ENCODE peak calls at places on chromosome 5, in six cellular contexts. V is esophagus squamous epithelium; W is NCI-H2171; Y is D341Med; Z is stimulated activated naive CD4-positive, alpha-beta T cell; D is activated T-helper 1 cell treated with Interleukin-2 at 50 U/mL for 16 hours. J is an unnamed sample.

GRCh38 chr5:154892370-154892771 is 33.9 kb downstream of the CNOT8 start:
- DNase-seq in W (no peak), Y (no peak), V (no peak), Z (no peak), D (no peak), J (no peak)

GRCh38 chr5:92378961-92379611 is 996.0 kb upstream of the ARRDC3 start:
- DNase-seq in W (no peak), Z (no peak), V (no peak), D (no peak), Y (no peak), J (no peak)

GRCh38 chr5:138927539-138927938 is 52.4 kb upstream of the LRRTM2 start:
- DNase-seq in V (no peak), Y (no peak), Z (no peak), W (no peak), D (no peak), J (no peak)

GRCh38 chr5:118989816-118990215 is 1.5 kb upstream of the DTWD2 start:
- DNase-seq in Y (no peak), V (no peak), W (no peak), D (no peak), Z (no peak), J (no peak)

GRCh38 chr5:6081727-6082210 is 296.6 kb downstream of the MED10 start:
- DNase-seq in D (no peak), W (no peak), V (no peak), Z (no peak), Y (no peak), J (no peak)

GRCh38 chr5:9324348-9325056 is 221.4 kb downstream of the SEMA5A start:
- DNase-seq in V (no peak), Y (no peak), D (no peak), W (no peak), Z (no peak), J (no peak)

GRCh38 chr5:77638763-77639451 is 394 bp upstream of the OTP start:
- DNase-seq in Y (no peak), D (no peak), V (no peak), Z (no peak), W (no peak), J (no peak)

GRCh38 chr5:55440188-55440646 is 94.5 kb downstream of the PLPP1 start:
- DNase-seq in W (no peak), Y (no peak), Z (no peak), D (no peak), V (no peak), J (no peak)

GRCh38 chr5:96384353-96384752 is 48.7 kb downstream of the PCSK1 start:
- DNase-seq in V (no peak), W (no peak), D (no peak), Z (no peak), Y (no peak), J (no peak)

GRCh38 chr5:177393206-177393765 is 7.2 kb downstream of the PFN3 start:
- DNase-seq in D (no peak), V (no peak), W (no peak), Z (no peak), Y (no peak), J (no peak)

GRCh38 chr5:56814361-56814962 is 887 bp upstream of the MAP3K1 start:
- DNase-seq in Y (no peak), W (no peak), Z (peak; percentile 40), V (no peak), D (peak; percentile 27), J (peak; percentile 34)

GRCh38 chr5:94618029-94618492 is 343 bp downstream of the KIAA0825 start:
- DNase-seq in V (no peak), Y (no peak), W (peak; percentile 6), Z (no peak), D (no peak), J (no peak)

GRCh38 chr5:124714910-124715309 is 31.5 kb downstream of the ZNF608 start:
- DNase-seq in Y (no peak), V (no peak), Z (no peak), W (no peak), D (no peak), J (no peak)

GRCh38 chr5:157459715-157460599 is at the start of gene NIPAL4:
- DNase-seq in Z (no peak), D (no peak), V (no peak), Y (peak; percentile 40), W (no peak), J (peak; percentile 24)

GRCh38 chr5:125899006-125899405 is 524.2 kb upstream of the GRAMD2B start:
- DNase-seq in W (no peak), D (no peak), V (no peak), Y (no peak), Z (no peak), J (no peak)

GRCh38 chr5:60223342-60223741 is 329.8 kb upstream of the PDE4D start:
- DNase-seq in D (no peak), V (no peak), Y (no peak), W (no peak), Z (no peak), J (no peak)

GRCh38 chr5:135241536-135241935 is 157.5 kb downstream of the MACROH2A1 start:
- DNase-seq in V (no peak), Y (no peak), W (no peak), Z (no peak), D (no peak), J (no peak)

GRCh38 chr5:55601209-55601618 is 66.5 kb upstream of the PLPP1 start:
- DNase-seq in V (peak; percentile 9), W (no peak), D (no peak), Y (no peak), Z (no peak), J (no peak)

GRCh38 chr5:95284512-95285405 is at the start of gene MCTP1:
- DNase-seq in D (no peak), Y (peak; percentile 79), V (no peak), W (no peak), Z (no peak), J (peak; percentile 7)

GRCh38 chr5:176578391-176578808 is 29.3 kb downstream of the CDHR2 start:
- DNase-seq in V (no peak), D (peak; percentile 19), Y (peak; percentile 67), W (no peak), Z (peak; percentile 35), J (peak; percentile 52)

GRCh38 chr5:159061186-159061796 is 38.4 kb downstream of the EBF1 start:
- DNase-seq in W (no peak), V (no peak), Y (no peak), D (no peak), Z (no peak), J (no peak)

GRCh38 chr5:149733129-149733900 is 3.2 kb downstream of the PPARGC1B start:
- DNase-seq in Z (no peak), Y (no peak), W (no peak), D (no peak), V (no peak), J (no peak)

GRCh38 chr5:83503662-83504061 is 32.1 kb downstream of the VCAN start:
- DNase-seq in V (no peak), Z (no peak), W (no peak), Y (peak; percentile 54), D (no peak), J (no peak)

GRCh38 chr5:98768160-98769005 is 5.1 kb upstream of the RGMB start:
- DNase-seq in W (no peak), D (no peak), Z (peak; percentile 6), V (no peak), Y (peak; percentile 63), J (peak; percentile 42)

GRCh38 chr5:140345919-140346347 is 470 bp downstream of the HBEGF start:
- DNase-seq in W (no peak), V (no peak), Y (no peak), D (no peak), Z (peak; percentile 12), J (no peak)

GRCh38 chr5:59923465-59923864 is 29.9 kb upstream of the PDE4D start:
- DNase-seq in D (no peak), Y (no peak), W (no peak), Z (no peak), V (no peak), J (no peak)

J was measured in germinal center.